ENCODE peak calls at places on chromosomes 4 and X, in ten cellular contexts. G is mucosa of descending colon; N is HCT116; J is cardiac muscle cell; K is kidney epithelial cell; B is K562; Y is BJ; Q is left lung; L is uterus; A is CD4-positive, CD25-positive, alpha-beta regulatory T cell. S is an unnamed sample. For H3K36me3, the result is how much of the 10 kb centered on the place peaks cover.

GRCh38 chr4:182752158-182752910 is 164.9 kb downstream of the DCTD start:
- DNase-seq in B (no peak), L (no peak), A (no peak), G (no peak), K (peak), J (no peak), N (no peak), Q (no peak), Y (peak), S (no peak)

GRCh38 chrX:47185241-47185640 is 8.4 kb upstream of the UBA1 start:
- DNase-seq in Q (no peak), A (no peak), G (no peak), K (no peak), J (no peak), B (no peak), Y (no peak), L (no peak), N (no peak), S (no peak)

GRCh38 chrX:101659601-101660063 is at the start of gene ARMCX2:
- DNase-seq in L (peak), K (peak), Q (peak), J (peak), B (no peak), Y (no peak), N (no peak), G (peak), A (no peak), S (no peak)

GRCh38 chr4:36054750-36055467 is 189.4 kb downstream of the ARAP2 start:
- DNase-seq in N (no peak), Q (no peak), L (no peak), B (no peak), A (no peak), J (no peak), G (no peak), Y (no peak), K (no peak), S (no peak)

GRCh38 chr4:99998062-99998880 is 48.2 kb upstream of the H2AZ1 start:
- DNase-seq in N (peak), Y (peak), A (no peak), J (peak), B (no peak), G (peak), L (no peak), K (peak), Q (no peak), S (no peak)

GRCh38 chr4:30630431-30630830 is 89.7 kb upstream of the PCDH7 start:
- DNase-seq in L (no peak), G (no peak), Y (no peak), Q (no peak), N (no peak), A (no peak), K (no peak), J (no peak), B (no peak), S (no peak)

GRCh38 chr4:61493470-61493869 is 293.3 kb downstream of the ADGRL3 start:
- DNase-seq in J (no peak), Y (no peak), A (no peak), B (no peak), L (no peak), Q (no peak), K (no peak), G (no peak), N (no peak), S (no peak)

GRCh38 chrX:86806786-86807185 is 658.5 kb downstream of the DACH2 start:
- DNase-seq in Q (no peak), Y (no peak), J (peak), A (no peak), B (peak), K (no peak), G (no peak), N (no peak), L (no peak), S (no peak)

GRCh38 chr4:87540176-87541058 is 11.2 kb upstream of the SPARCL1 start:
- DNase-seq in N (no peak), Y (no peak), B (no peak), L (peak), A (no peak), Q (no peak), K (no peak), G (peak), J (no peak), S (no peak)

GRCh38 chr4:138242830-138243149 is 641 bp upstream of the SLC7A11 start:
- DNase-seq in J (no peak), G (no peak), Q (no peak), Y (no peak), L (no peak), K (no peak), A (no peak), B (no peak), N (no peak), S (no peak)

GRCh38 chr4:163148466-163149336 is 18.0 kb downstream of the NAF1 start:
- DNase-seq in J (no peak), G (no peak), Y (no peak), Q (no peak), N (no peak), A (no peak), L (no peak), K (no peak), B (no peak), S (no peak)

GRCh38 chr4:99462875-99463464 is 27.8 kb upstream of the ADH7 start:
- DNase-seq in B (peak), G (peak), Y (no peak), Q (peak), K (peak), N (peak), J (peak), A (peak), L (peak), S (peak)

GRCh38 chr4:70868778-70869177 is 29.1 kb upstream of the GRSF1 start:
- DNase-seq in Q (no peak), N (no peak), J (no peak), Y (no peak), K (no peak), G (no peak), A (no peak), L (no peak), B (no peak), S (no peak)

GRCh38 chr4:147310312-147310711 is 170.6 kb upstream of the EDNRA start:
- DNase-seq in L (no peak), Q (no peak), B (no peak), Y (no peak), N (no peak), A (no peak), K (no peak), J (no peak), G (no peak), S (no peak)

GRCh38 chr4:38189445-38189844 is 229.2 kb downstream of the PTTG2 start:
- DNase-seq in A (no peak), L (no peak), N (peak), K (peak), Q (no peak), J (no peak), B (no peak), Y (peak), G (no peak), S (no peak)

GRCh38 chr4:66577922-66578321 is 907.6 kb upstream of the EPHA5 start:
- DNase-seq in K (no peak), N (no peak), B (no peak), G (no peak), A (no peak), L (no peak), Y (no peak), J (no peak), Q (no peak), S (no peak)

GRCh38 chr4:184529283-184529682 is 54.9 kb upstream of the IRF2 start:
- DNase-seq in Y (no peak), B (no peak), N (no peak), L (no peak), G (no peak), A (no peak), J (no peak), K (no peak), Q (no peak), S (no peak)

GRCh38 chrX:114450911-114451310 is 133.0 kb upstream of the HTR2C start:
- DNase-seq in A (no peak), Q (no peak), K (no peak), N (no peak), B (no peak), G (no peak), Y (no peak), J (no peak), L (no peak), S (no peak)

GRCh38 chr4:5391492-5391891 is 316.9 kb downstream of the EVC2 start:
- DNase-seq in L (no peak), J (no peak), N (no peak), A (no peak), K (no peak), Q (no peak), G (no peak), B (no peak), Y (no peak), S (no peak)

GRCh38 chrX:118847676-118848075 is 24.1 kb downstream of the ZCCHC12 start:
- DNase-seq in Y (no peak), N (peak), K (no peak), J (peak), L (no peak), Q (no peak), B (peak), G (peak), A (no peak), S (no peak)

GRCh38 chrX:26253526-26253925 is 37.6 kb downstream of the MAGEB5 start:
- DNase-seq in N (no peak), A (no peak), K (no peak), Q (no peak), B (no peak), L (no peak), J (no peak), Y (no peak), G (no peak), S (no peak)

GRCh38 chrX:129618997-129619396 is 35.8 kb downstream of the APLN start:
- DNase-seq in L (no peak), B (no peak), K (no peak), N (no peak), G (peak), A (no peak), J (no peak), Y (no peak), Q (no peak), S (no peak)

GRCh38 chr4:169791527-169792156 is 33.9 kb upstream of the HPF1 start:
- DNase-seq in N (peak), Q (no peak), K (peak), B (peak), A (no peak), G (peak), Y (no peak), J (peak), L (peak), S (no peak)

GRCh38 chr4:64724689-64725088 is 315.4 kb upstream of the TECRL start:
- DNase-seq in G (no peak), Q (no peak), A (no peak), N (no peak), B (no peak), L (no peak), J (no peak), K (no peak), Y (no peak), S (no peak)

GRCh38 chr4:142369141-142369540 is 477.0 kb downstream of the INPP4B start:
- DNase-seq in G (no peak), B (no peak), N (no peak), K (no peak), Y (no peak), A (no peak), L (no peak), Q (no peak), J (no peak), S (no peak)

GRCh38 chr4:8695237-8696219 is 103.0 kb downstream of the CPZ start:
- DNase-seq in J (no peak), Y (no peak), K (no peak), A (no peak), G (no peak), N (no peak), Q (no peak), L (no peak), B (no peak), S (no peak)

GRCh38 chrX:139058831-139059495 is 347.4 kb upstream of the FGF13 start:
- DNase-seq in J (no peak), N (no peak), Y (no peak), Q (no peak), A (no peak), K (peak), G (no peak), B (no peak), L (no peak), S (no peak)

GRCh38 chrX:40279091-40279430 is 181.3 kb upstream of the BCOR start:
- DNase-seq in A (no peak), J (no peak), N (no peak), B (no peak), G (no peak), K (no peak), L (no peak), Q (no peak), Y (no peak), S (no peak)

GRCh38 chr4:94534401-94535312 is 82.9 kb downstream of the PDLIM5 start:
- DNase-seq in J (no peak), N (no peak), Y (no peak), K (no peak), G (no peak), L (no peak), A (no peak), Q (no peak), B (peak), S (no peak)

GRCh38 chrX:109312757-109313156 is 169.1 kb downstream of the GUCY2F start:
- DNase-seq in B (no peak), J (no peak), Q (no peak), N (no peak), G (no peak), A (no peak), K (no peak), Y (no peak), L (no peak), S (no peak)

GRCh38 chrX:106484233-106484632 is 127.5 kb upstream of the RADX start:
- DNase-seq in L (no peak), A (no peak), N (no peak), J (no peak), Q (no peak), Y (no peak), B (no peak), K (no peak), G (no peak), S (no peak)

GRCh38 chr4:80192937-80193336 is 4.4 kb upstream of the PRDM8 start:
- DNase-seq in Y (no peak), Q (no peak), L (no peak), K (peak), A (no peak), B (no peak), N (no peak), J (no peak), G (no peak), S (no peak)

GRCh38 chr4:173188648-173189047 is 20.0 kb downstream of the GALNT7 start:
- DNase-seq in Q (no peak), K (no peak), B (no peak), A (no peak), N (no peak), L (no peak), G (no peak), Y (no peak), J (no peak), S (no peak)

GRCh38 chr4:126899382-126899801 is 733.4 kb upstream of the INTU start:
- DNase-seq in G (no peak), K (no peak), N (peak), J (peak), Q (peak), B (no peak), Y (peak), L (no peak), A (no peak), S (no peak)

DNA sequence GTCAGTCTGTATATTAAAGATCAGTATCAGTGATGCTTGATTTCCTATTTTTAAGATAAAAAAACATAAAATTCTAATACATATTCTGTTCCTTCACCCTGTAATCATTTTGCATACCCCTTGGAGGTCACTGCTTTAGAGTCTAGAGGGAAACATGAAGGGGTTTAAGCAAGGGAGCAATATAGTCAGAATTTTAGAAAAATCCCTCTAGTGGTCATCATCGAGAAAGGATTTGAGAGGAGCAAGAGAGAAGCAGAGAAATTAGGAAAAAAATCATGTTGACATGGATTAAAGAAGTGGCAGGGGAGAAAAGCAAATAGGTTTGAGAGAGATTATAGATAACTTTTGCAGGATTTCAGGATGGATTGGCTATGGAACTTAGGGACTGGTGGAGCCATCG is 11.1 kb downstream of the APEX2 start:
- DNase-seq in J (no peak), K (no peak), L (no peak), G (no peak), B (no peak), Y (no peak), A (no peak), N (no peak), Q (no peak), S (no peak)
- H3K36me3 ChIP-seq in J (under half), K (under half), L (under half), G (under half), B (under half), Y (under half), A (under half), N (under half), Q (under half), S (under half)

GRCh38 chr4:75495489-75495888 is 18.7 kb downstream of the RCHY1 start:
- DNase-seq in L (no peak), Q (no peak), Y (no peak), J (no peak), N (no peak), B (no peak), G (no peak), K (no peak), A (no peak), S (no peak)
- H3K36me3 ChIP-seq in L (under half), Q (under half), Y (under half), J (under half), N (under half), B (half or more), G (under half), K (under half), A (half or more), S (under half)

DNA sequence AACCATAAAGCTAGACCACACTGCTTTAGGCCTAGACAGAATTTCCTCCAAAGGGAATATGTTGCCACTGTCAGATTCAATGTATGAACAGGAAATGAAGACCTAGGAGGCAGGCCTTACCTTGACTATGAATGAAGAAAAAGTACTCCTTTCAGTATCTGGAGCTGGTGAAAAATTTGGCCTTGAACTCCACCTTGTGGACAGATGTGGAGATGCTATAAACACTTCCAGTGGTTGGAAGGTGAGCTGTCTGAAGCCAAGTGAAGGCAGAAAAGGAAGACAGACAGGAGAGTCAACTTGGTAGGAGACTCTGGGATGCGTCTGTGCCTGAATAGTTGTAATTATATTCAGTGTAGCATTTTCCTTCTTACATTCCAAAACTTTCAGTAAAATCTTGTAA is 17.2 kb downstream of the SPIN3 start:
- DNase-seq in N (peak), A (peak), B (peak), J (peak), Q (no peak), K (no peak), G (peak), Y (no peak), L (peak), S (peak)
- H3K36me3 ChIP-seq in N (under half), A (under half), B (under half), J (under half), Q (under half), K (under half), G (under half), Y (under half), L (under half), S (under half)

DNA sequence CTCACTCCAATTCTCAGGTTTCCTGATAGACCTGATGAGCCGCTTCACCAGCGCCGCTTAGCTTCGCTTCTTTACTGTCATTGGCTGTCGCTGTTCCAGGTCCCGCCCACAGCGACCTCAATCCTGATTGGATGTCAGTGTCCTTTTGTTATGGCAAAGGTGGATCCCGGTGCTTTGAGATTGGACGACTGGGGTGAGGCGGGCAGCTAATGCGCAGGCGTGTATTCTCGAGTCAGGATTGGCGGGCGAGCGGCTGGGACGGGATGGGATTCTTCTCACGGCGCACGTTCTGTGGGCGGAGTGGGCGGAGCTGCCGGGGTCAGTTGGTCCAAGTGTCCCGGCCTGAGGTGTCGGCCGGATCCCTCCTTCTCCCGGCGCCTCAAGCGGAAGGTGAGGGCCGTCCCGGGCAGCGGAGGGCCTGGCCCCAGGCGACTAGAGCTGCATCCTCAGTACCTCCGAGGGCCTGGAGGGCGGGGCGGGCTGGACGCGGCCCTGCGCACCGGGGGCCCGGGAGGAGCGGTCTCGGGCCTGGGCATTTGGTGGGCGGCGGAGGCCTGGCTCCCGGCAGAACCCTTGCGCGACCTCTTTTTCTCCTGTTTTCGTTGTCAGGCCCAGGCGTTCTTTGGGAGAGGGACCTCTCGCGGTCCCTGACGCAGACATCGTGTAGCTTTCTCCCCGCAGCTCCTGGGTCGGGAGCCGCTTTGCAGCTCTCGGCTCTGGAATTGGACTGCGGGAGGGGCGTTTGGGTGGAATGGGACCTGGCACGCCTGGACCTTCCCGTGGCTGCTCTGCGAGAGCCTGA is at the start of gene SCOC:
- DNase-seq in A (peak), Q (peak), B (peak), Y (peak), J (peak), G (peak), N (peak), L (peak), K (peak), S (peak)
- H3K36me3 ChIP-seq in A (under half), Q (under half), B (under half), Y (under half), J (under half), G (under half), N (under half), L (under half), K (under half), S (under half)

DNA sequence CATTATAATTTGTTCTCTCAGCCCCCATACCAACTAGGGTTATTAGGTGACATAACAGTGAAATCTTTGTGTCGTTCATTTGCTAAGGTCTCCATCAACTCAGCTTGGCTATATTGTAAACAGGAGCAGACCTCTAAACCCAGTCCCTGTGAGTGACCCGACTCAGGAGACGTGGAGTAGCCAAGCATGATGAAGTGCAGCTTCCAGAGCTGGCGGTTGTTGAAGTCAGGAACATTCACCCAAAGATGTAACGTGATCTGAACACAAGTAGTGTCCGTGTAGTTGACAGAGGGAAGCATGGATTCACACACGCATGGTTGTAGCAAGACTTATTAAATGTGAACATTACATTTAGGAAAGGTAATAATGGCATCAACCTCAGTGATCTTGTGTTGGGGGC is 102.3 kb downstream of the FAM193A start:
- DNase-seq in J (no peak), B (no peak), Y (no peak), K (no peak), G (no peak), A (no peak), N (no peak), L (no peak), Q (no peak), S (no peak)
- H3K36me3 ChIP-seq in J (under half), B (half or more), Y (under half), K (under half), G (under half), A (under half), N (under half), L (under half), Q (under half), S (under half)

GRCh38 chr4:110270492-110271197 is 72.2 kb upstream of the ELOVL6 start:
- DNase-seq in K (peak), G (no peak), Q (no peak), Y (no peak), L (no peak), N (no peak), A (no peak), B (no peak), J (no peak), S (no peak)
- H3K36me3 ChIP-seq in K (under half), G (under half), Q (under half), Y (under half), L (under half), N (under half), A (under half), B (under half), J (under half), S (under half)

DNA sequence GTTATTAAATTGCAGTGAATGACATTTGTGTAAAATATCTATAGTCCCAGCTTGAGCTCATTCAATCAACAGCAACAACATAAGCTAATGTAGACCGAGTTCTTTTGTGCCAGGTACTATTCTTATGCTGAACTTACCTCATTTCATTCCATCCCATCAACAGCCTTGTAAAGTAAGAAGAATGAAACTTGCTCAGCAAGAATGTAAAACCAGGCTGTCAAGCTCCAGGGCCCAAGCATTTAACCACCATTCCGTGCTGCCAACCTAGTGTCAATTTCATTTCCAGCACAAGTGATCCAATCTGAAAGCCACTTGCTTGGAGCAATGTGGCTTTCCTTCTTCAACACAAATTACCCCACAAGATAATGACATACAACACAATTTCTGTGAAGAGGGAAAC is 36.6 kb downstream of the RASSF6 start:
- DNase-seq in N (no peak), J (no peak), Q (no peak), B (no peak), L (no peak), G (no peak), K (no peak), A (no peak), Y (no peak), S (no peak)
- H3K36me3 ChIP-seq in N (under half), J (under half), Q (under half), B (under half), L (under half), G (under half), K (under half), A (under half), Y (under half), S (under half)